ENCODE peak calls at places on chromosomes 3 and 15, in seven cellular contexts. One of them, this sample, is unnamed.

GRCh38 chr3:195911946-195912270 is 3.6 kb upstream of the TNK2 start:
- DNase-seq in HCT116: no peak
- DNase-seq in GM12878: no peak
- DNase-seq in K562: peak
- DNase-seq in endothelial cell of umbilical vein: no peak
- DNase-seq in SK-N-MC: no peak
- DNase-seq in HepG2: no peak
- DNase-seq in this sample: no peak

GRCh38 chr3:52195823-52196331 is 2.1 kb upstream of the ALAS1 start:
- DNase-seq in HCT116: no peak
- DNase-seq in GM12878: no peak
- DNase-seq in K562: no peak
- DNase-seq in endothelial cell of umbilical vein: peak
- DNase-seq in SK-N-MC: no peak
- DNase-seq in HepG2: peak
- DNase-seq in this sample: no peak

GRCh38 chr15:69996842-69997478 is 100.8 kb downstream of the TLE3 start:
- DNase-seq in HCT116: no peak
- DNase-seq in GM12878: no peak
- DNase-seq in K562: no peak
- DNase-seq in endothelial cell of umbilical vein: no peak
- DNase-seq in SK-N-MC: no peak
- DNase-seq in HepG2: no peak
- DNase-seq in this sample: no peak

GRCh38 chr15:60005352-60006202 is 1.5 kb downstream of the FOXB1 start:
- DNase-seq in HCT116: no peak
- DNase-seq in GM12878: no peak
- DNase-seq in K562: no peak
- DNase-seq in endothelial cell of umbilical vein: no peak
- DNase-seq in SK-N-MC: no peak
- DNase-seq in HepG2: no peak
- DNase-seq in this sample: peak

GRCh38 chr15:55402707-55403106 is 5.5 kb downstream of the CCPG1 start:
- DNase-seq in HCT116: no peak
- DNase-seq in GM12878: no peak
- DNase-seq in K562: peak
- DNase-seq in endothelial cell of umbilical vein: no peak
- DNase-seq in SK-N-MC: no peak
- DNase-seq in HepG2: no peak
- DNase-seq in this sample: no peak

GRCh38 chr3:5058463-5058862 is 63.6 kb upstream of the ARL8B start:
- DNase-seq in HCT116: no peak
- DNase-seq in GM12878: no peak
- DNase-seq in K562: no peak
- DNase-seq in endothelial cell of umbilical vein: no peak
- DNase-seq in SK-N-MC: peak
- DNase-seq in HepG2: no peak
- DNase-seq in this sample: no peak

GRCh38 chr15:28191832-28192231 is 92.7 kb upstream of the OCA2 start:
- DNase-seq in HCT116: no peak
- DNase-seq in GM12878: no peak
- DNase-seq in K562: no peak
- DNase-seq in endothelial cell of umbilical vein: no peak
- DNase-seq in SK-N-MC: no peak
- DNase-seq in HepG2: no peak
- DNase-seq in this sample: peak

GRCh38 chr15:74901612-74902063 is 5.0 kb downstream of the FAM219B start:
- DNase-seq in HCT116: no peak
- DNase-seq in GM12878: no peak
- DNase-seq in K562: peak
- DNase-seq in endothelial cell of umbilical vein: peak
- DNase-seq in SK-N-MC: peak
- DNase-seq in HepG2: peak
- DNase-seq in this sample: peak

GRCh38 chr3:15783361-15783969 is 14.3 kb downstream of the ANKRD28 start:
- DNase-seq in HCT116: no peak
- DNase-seq in GM12878: no peak
- DNase-seq in K562: no peak
- DNase-seq in endothelial cell of umbilical vein: peak
- DNase-seq in SK-N-MC: no peak
- DNase-seq in HepG2: no peak
- DNase-seq in this sample: no peak

GRCh38 chr15:37112963-37113362 is 12.6 kb upstream of the MEIS2 start:
- DNase-seq in HCT116: no peak
- DNase-seq in GM12878: no peak
- DNase-seq in K562: no peak
- DNase-seq in endothelial cell of umbilical vein: no peak
- DNase-seq in SK-N-MC: no peak
- DNase-seq in HepG2: no peak
- DNase-seq in this sample: no peak
- TF ChIP-seq POLR2AphosphoS5 in HCT116: no peak
- TF ChIP-seq POLR2AphosphoS5 in GM12878: no peak
- TF ChIP-seq POLR2AphosphoS5 in K562: no peak
- TF ChIP-seq POLR2AphosphoS5 in endothelial cell of umbilical vein: no peak
- TF ChIP-seq POLR2AphosphoS5 in SK-N-MC: no peak
- TF ChIP-seq POLR2AphosphoS5 in HepG2: no peak
- TF ChIP-seq POLR2AphosphoS5 in this sample: no peak

GRCh38 chr3:138939563-138940241 is 7.2 kb downstream of the FOXL2 start:
- DNase-seq in HCT116: no peak
- DNase-seq in GM12878: no peak
- DNase-seq in K562: no peak
- DNase-seq in endothelial cell of umbilical vein: no peak
- DNase-seq in SK-N-MC: no peak
- DNase-seq in HepG2: no peak
- DNase-seq in this sample: peak
- TF ChIP-seq EZH2 in HCT116: no peak
- TF ChIP-seq EZH2 in GM12878: no peak
- TF ChIP-seq EZH2 in K562: no peak
- TF ChIP-seq EZH2 in endothelial cell of umbilical vein: no peak
- TF ChIP-seq EZH2 in SK-N-MC: peak
- TF ChIP-seq EZH2 in HepG2: no peak
- TF ChIP-seq EZH2 in this sample: peak

DNA sequence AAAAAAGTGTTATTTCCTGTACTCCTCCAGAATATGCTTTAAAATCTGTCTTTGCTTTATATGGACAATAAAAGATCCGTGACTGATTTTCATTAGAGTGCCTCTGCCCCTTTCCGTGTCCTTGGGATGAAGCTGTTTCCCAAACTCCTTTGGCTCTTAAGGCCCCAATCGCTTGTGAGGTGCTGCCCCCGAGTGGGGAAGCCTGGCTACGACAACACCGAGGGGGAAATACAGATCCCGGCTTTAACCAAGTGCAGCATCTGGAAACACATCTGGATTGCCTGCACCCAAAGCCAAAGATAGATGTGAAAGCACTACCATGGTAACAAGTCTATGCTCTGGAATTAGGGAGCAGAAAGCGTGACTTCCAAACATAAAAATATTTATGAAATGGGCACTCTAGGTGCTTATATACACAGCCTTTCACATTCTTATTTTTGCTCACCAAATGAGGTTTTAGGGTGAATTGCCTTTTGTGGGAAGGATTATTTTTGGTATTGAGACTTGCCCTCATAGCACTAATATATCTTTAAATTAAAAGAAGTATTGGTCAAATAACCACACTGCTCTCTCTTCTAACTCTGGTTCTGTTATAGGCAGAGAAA is 40.6 kb upstream of the ADCY5 start:
- DNase-seq in HCT116: peak
- DNase-seq in GM12878: no peak
- DNase-seq in K562: peak
- DNase-seq in endothelial cell of umbilical vein: peak
- DNase-seq in SK-N-MC: peak
- DNase-seq in HepG2: peak
- DNase-seq in this sample: peak
- TF ChIP-seq POLR2AphosphoS5 in HCT116: no peak
- TF ChIP-seq POLR2AphosphoS5 in GM12878: no peak
- TF ChIP-seq POLR2AphosphoS5 in K562: no peak
- TF ChIP-seq POLR2AphosphoS5 in endothelial cell of umbilical vein: no peak
- TF ChIP-seq POLR2AphosphoS5 in SK-N-MC: no peak
- TF ChIP-seq POLR2AphosphoS5 in HepG2: no peak
- TF ChIP-seq POLR2AphosphoS5 in this sample: no peak

GRCh38 chr3:28577941-28578340 is 229.3 kb upstream of the AZI2 start:
- DNase-seq in HCT116: no peak
- DNase-seq in GM12878: no peak
- DNase-seq in K562: no peak
- DNase-seq in endothelial cell of umbilical vein: no peak
- DNase-seq in SK-N-MC: no peak
- DNase-seq in HepG2: no peak
- DNase-seq in this sample: no peak

GRCh38 chr3:28575100-28575747 is 226.6 kb upstream of the AZI2 start:
- DNase-seq in HCT116: no peak
- DNase-seq in GM12878: no peak
- DNase-seq in K562: no peak
- DNase-seq in endothelial cell of umbilical vein: no peak
- DNase-seq in SK-N-MC: no peak
- DNase-seq in HepG2: no peak
- DNase-seq in this sample: peak

GRCh38 chr3:28574036-28574435 is 225.4 kb upstream of the AZI2 start:
- DNase-seq in HCT116: no peak
- DNase-seq in GM12878: no peak
- DNase-seq in K562: no peak
- DNase-seq in endothelial cell of umbilical vein: no peak
- DNase-seq in SK-N-MC: no peak
- DNase-seq in HepG2: no peak
- DNase-seq in this sample: no peak

GRCh38 chr3:28575748-28576589 is 227.3 kb upstream of the AZI2 start:
- DNase-seq in HCT116: no peak
- DNase-seq in GM12878: no peak
- DNase-seq in K562: no peak
- DNase-seq in endothelial cell of umbilical vein: no peak
- DNase-seq in SK-N-MC: no peak
- DNase-seq in HepG2: no peak
- DNase-seq in this sample: peak

DNA sequence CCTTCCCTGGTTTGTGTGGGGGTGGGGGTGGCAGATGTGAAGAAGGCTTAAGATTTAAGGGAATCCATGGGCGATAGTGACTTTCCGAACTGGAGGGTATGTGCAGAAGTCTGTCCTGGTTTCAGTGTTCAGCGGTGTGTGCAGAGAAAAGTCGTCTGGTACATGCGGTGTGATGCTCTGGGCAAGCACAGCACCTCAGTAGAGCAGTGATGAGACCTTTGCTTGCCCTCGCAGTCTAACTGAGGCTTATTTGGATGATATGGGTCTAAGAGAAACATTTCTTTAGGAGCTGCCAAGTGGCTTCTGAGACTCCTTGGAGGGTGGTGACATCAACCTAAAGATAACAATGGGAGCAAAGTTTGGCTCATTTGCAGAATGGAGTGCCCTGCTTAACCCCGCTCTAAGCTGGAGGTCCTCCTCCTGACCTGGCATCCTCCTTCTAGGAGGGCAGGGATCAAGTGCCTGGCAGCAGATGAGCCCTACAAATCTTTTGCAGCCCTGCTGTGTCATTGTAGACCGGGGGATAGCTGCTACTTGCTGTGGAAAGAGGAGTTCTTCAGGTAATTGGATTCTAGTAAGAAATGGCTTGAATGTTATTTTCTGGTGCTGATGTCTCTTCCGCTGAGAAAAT is 228.1 kb upstream of the AZI2 start:
- DNase-seq in HCT116: no peak
- DNase-seq in GM12878: no peak
- DNase-seq in K562: no peak
- DNase-seq in endothelial cell of umbilical vein: no peak
- DNase-seq in SK-N-MC: no peak
- DNase-seq in HepG2: no peak
- DNase-seq in this sample: peak
- TF ChIP-seq EZH2 in HCT116: no peak
- TF ChIP-seq EZH2 in GM12878: peak
- TF ChIP-seq EZH2 in K562: no peak
- TF ChIP-seq EZH2 in endothelial cell of umbilical vein: peak
- TF ChIP-seq EZH2 in SK-N-MC: no peak
- TF ChIP-seq EZH2 in HepG2: no peak
- TF ChIP-seq EZH2 in this sample: no peak

GRCh38 chr15:40357246-40357645 is 773 bp upstream of the DISP2 start:
- DNase-seq in HCT116: no peak
- DNase-seq in GM12878: no peak
- DNase-seq in K562: no peak
- DNase-seq in endothelial cell of umbilical vein: no peak
- DNase-seq in SK-N-MC: no peak
- DNase-seq in HepG2: no peak
- DNase-seq in this sample: no peak

GRCh38 chr15:40355976-40356585 is 1.9 kb upstream of the DISP2 start:
- DNase-seq in HCT116: no peak
- DNase-seq in GM12878: no peak
- DNase-seq in K562: no peak
- DNase-seq in endothelial cell of umbilical vein: no peak
- DNase-seq in SK-N-MC: no peak
- DNase-seq in HepG2: no peak
- DNase-seq in this sample: no peak

GRCh38 chr15:40358492-40359353 is 704 bp downstream of the DISP2 start:
- DNase-seq in HCT116: no peak
- DNase-seq in GM12878: no peak
- DNase-seq in K562: peak
- DNase-seq in endothelial cell of umbilical vein: no peak
- DNase-seq in SK-N-MC: no peak
- DNase-seq in HepG2: no peak
- DNase-seq in this sample: peak

GRCh38 chr15:40360015-40360414 is 2.0 kb downstream of the DISP2 start:
- DNase-seq in HCT116: no peak
- DNase-seq in GM12878: no peak
- DNase-seq in K562: no peak
- DNase-seq in endothelial cell of umbilical vein: no peak
- DNase-seq in SK-N-MC: no peak
- DNase-seq in HepG2: no peak
- DNase-seq in this sample: no peak

DNA sequence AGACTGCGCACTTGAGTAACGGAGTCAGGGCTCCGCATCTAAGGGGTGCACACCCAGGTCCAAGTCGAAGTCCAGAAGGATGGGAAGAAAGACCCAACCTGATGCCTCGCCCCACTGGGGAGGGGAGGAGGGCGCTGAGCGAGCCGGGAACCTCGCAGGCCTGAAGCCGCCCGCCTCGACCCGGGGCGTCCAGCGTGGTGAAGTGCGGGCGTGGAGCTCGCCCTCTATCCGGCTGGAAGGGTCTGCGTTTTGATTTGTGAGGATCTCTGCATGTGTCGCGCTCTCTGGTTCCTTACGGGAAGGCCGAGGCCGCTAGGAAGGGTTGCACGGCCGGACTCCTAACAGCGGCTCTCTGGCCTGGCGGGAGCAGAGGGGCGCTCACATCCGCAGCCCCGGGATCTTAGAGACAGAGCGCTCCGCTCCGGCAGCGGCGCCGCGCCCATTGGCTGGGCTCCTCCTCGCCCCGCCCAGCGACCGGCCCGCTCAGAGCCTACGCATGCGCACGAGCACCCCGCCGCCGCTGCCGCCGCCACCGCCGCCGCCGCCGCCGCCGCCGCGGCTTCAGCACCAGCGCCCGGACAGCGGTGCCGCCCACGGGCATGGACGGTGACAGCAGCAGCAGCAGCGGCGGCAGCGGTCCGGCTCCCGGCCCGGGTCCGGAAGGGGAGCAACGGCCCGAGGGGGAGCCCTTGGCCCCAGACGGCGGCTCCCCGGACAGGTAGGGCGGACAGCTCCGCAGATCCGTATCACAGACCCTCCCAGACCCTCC is at the start of gene DISP2:
- DNase-seq in HCT116: peak
- DNase-seq in GM12878: no peak
- DNase-seq in K562: peak
- DNase-seq in endothelial cell of umbilical vein: peak
- DNase-seq in SK-N-MC: no peak
- DNase-seq in HepG2: peak
- DNase-seq in this sample: peak
- TF ChIP-seq POLR2AphosphoS5 in HCT116: peak
- TF ChIP-seq POLR2AphosphoS5 in GM12878: no peak
- TF ChIP-seq POLR2AphosphoS5 in K562: no peak
- TF ChIP-seq POLR2AphosphoS5 in endothelial cell of umbilical vein: no peak
- TF ChIP-seq POLR2AphosphoS5 in SK-N-MC: peak
- TF ChIP-seq POLR2AphosphoS5 in HepG2: no peak
- TF ChIP-seq POLR2AphosphoS5 in this sample: peak